ENCODE peak calls at places on chromosome 7, in eight cellular contexts. C is tibial nerve, A is AG09309, W is lower lobe of right lung, T is cardiac fibroblast, H is WERI-Rb-1, G is fibroblast of pulmonary artery, V is hepatocyte. J is an unnamed sample.

GRCh38 chr7:44151679-44152355 is 10.7 kb upstream of the MYL7 start:
- DNase-seq in H (no peak), W (no peak), V (no peak), C (no peak), A (no peak), G (no peak), T (no peak), J (no peak)

GRCh38 chr7:73876361-73876760 is 15.4 kb downstream of the TMEM270 start:
- DNase-seq in C (no peak), V (no peak), G (no peak), A (no peak), W (no peak), T (no peak), H (no peak), J (no peak)

GRCh38 chr7:103791894-103792293 is 197.6 kb downstream of the RELN start:
- DNase-seq in V (no peak), H (no peak), C (no peak), T (no peak), G (no peak), W (no peak), A (no peak), J (no peak)

GRCh38 chr7:3042861-3043489 is 692 bp downstream of the CARD11 start:
- DNase-seq in C (no peak), A (no peak), V (peak), T (no peak), H (no peak), W (no peak), G (no peak), J (no peak)

GRCh38 chr7:125089171-125089570 is 159.5 kb upstream of the POT1 start:
- DNase-seq in W (no peak), V (no peak), G (no peak), A (no peak), T (no peak), C (no peak), H (no peak), J (no peak)

GRCh38 chr7:128904381-128905197 is 5.9 kb downstream of the KCP start:
- DNase-seq in C (peak), H (no peak), V (peak), G (peak), W (no peak), A (no peak), T (peak), J (no peak)

GRCh38 chr7:148982596-148983219 is 45.6 kb downstream of the PDIA4 start:
- DNase-seq in H (peak), C (no peak), A (no peak), V (peak), T (peak), G (peak), W (no peak), J (peak)

GRCh38 chr7:98211676-98212531 is 665 bp downstream of the BHLHA15 start:
- DNase-seq in W (peak), G (no peak), A (no peak), H (no peak), C (no peak), T (no peak), V (no peak), J (no peak)

GRCh38 chr7:149879801-149880738 is 6.3 kb downstream of the ATP6V0E2 start:
- DNase-seq in G (no peak), V (no peak), H (peak), W (no peak), T (no peak), A (no peak), C (no peak), J (no peak)

GRCh38 chr7:68542831-68543230 is 1055.4 kb upstream of the AUTS2 start:
- DNase-seq in A (no peak), C (no peak), T (no peak), G (no peak), H (no peak), V (no peak), W (no peak), J (no peak)

GRCh38 chr7:156440456-156440855 is 200.1 kb upstream of the RNF32 start:
- DNase-seq in T (no peak), V (no peak), C (no peak), W (no peak), A (no peak), G (no peak), H (no peak), J (no peak)

GRCh38 chr7:151509670-151510333 is 9.9 kb downstream of the RHEB start:
- DNase-seq in V (no peak), H (no peak), T (no peak), A (no peak), C (no peak), G (no peak), W (no peak), J (no peak)

GRCh38 chr7:66409493-66409892 is 204.4 kb downstream of the TPST1 start:
- DNase-seq in G (no peak), W (no peak), V (no peak), H (no peak), T (no peak), A (no peak), C (no peak), J (no peak)

GRCh38 chr7:45161842-45162241 is 4.3 kb downstream of the RAMP3 start:
- DNase-seq in V (no peak), A (no peak), T (no peak), H (no peak), C (no peak), G (no peak), W (peak), J (no peak)

GRCh38 chr7:25659841-25660240 is 431.6 kb upstream of the NPVF start:
- DNase-seq in V (no peak), H (no peak), T (no peak), A (no peak), W (no peak), G (no peak), C (no peak), J (peak)

DNA sequence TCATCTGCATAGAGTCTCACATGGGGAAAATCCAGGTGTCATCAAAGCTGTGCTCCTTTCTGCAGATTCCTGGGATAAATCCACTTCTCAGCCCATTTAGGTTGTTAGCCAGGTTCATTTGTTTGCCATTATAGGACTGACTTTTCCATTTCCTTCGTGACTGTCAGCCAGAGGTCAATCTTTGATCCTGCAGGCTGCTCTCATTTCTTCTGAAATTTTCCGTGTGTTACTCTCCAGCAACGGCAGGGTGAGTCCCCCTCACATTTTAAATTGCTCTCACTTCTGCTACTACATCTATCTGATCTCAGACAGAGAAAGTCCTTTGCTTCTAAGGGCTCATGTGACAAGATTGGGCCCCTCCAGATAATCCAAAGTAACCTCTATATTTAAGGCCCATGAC is 150.7 kb upstream of the BET1 start:
- DNase-seq in G (no peak), W (no peak), A (no peak), H (no peak), C (no peak), V (no peak), T (no peak), J (no peak)
- TF ChIP-seq CTCF in G (no peak), W (no peak), A (no peak), H (no peak), C (no peak), V (no peak), T (no peak), J (no peak)

DNA sequence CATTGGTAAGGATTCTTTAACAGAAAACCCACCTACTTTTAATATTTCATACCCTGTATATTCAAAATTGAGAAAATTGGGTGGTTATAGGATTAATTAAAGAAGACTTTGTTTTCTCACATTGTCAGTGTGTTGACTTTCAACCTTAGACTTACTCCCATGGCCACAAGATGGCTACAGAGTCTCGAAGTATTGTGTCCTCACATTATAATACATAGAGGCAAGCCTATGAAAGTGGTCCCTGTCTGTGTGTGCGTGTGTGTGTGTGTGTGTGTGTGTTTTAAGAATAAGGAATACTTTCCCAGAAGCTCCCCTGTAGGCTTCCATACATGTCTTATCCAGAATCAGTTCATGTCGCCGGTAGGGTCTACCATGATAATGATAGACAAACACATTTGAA is 180.0 kb downstream of the PHF14 start:
- DNase-seq in V (no peak), W (no peak), A (no peak), C (no peak), G (no peak), H (no peak), T (no peak), J (no peak)
- TF ChIP-seq CTCF in V (no peak), W (no peak), A (no peak), C (no peak), G (no peak), H (peak), T (no peak), J (no peak)

GRCh38 chr7:136685506-136685905 is 182.9 kb upstream of the CHRM2 start:
- DNase-seq in C (no peak), V (no peak), A (no peak), W (no peak), H (no peak), G (peak), T (no peak), J (peak)

GRCh38 chr7:136688601-136689000 is 179.9 kb upstream of the CHRM2 start:
- DNase-seq in H (no peak), G (no peak), A (no peak), T (no peak), W (no peak), C (no peak), V (no peak), J (no peak)

GRCh38 chr7:136693166-136694119 is 175.0 kb upstream of the CHRM2 start:
- DNase-seq in G (no peak), A (no peak), C (no peak), W (no peak), V (no peak), H (no peak), T (no peak), J (no peak)

GRCh38 chr7:136692221-136692620 is 176.2 kb upstream of the CHRM2 start:
- DNase-seq in H (no peak), T (no peak), W (no peak), G (no peak), V (no peak), C (no peak), A (no peak), J (no peak)

DNA sequence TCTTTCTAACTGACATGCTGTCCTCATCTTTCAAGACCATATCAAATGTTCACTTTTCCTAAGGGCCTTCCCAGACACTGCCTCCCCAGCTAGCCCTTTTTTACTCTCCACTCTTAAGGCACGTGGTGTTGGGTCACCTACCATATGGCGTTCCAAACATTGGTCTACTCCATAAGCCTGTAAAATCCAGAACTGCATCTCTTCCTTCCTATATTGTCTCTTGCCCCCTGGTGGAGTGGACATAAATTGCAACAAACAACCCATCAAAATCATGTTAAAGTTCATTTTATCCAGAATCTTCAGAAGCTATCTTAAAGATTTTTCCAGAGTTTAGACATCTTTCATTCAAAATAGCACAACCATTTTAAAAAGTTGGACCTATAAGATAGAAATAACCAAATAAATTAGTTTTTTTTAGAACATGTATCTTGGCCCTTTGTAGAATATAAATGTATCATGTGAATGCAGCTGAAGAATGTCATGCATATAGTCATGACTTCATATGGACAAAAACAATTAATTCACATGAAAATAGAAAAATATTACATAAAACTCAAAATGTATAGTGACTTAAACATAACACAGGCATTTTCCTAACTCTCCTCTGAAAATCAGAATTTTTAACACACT is 180.6 kb upstream of the CHRM2 start:
- DNase-seq in A (no peak), T (peak), W (no peak), G (peak), C (peak), V (peak), H (peak), J (peak)
- TF ChIP-seq CTCF in A (peak), T (peak), W (peak), G (peak), C (no peak), V (peak), H (peak), J (peak)

GRCh38 chr7:87784424-87784823 is 91.7 kb downstream of the SLC25A40 start:
- DNase-seq in H (no peak), T (no peak), G (peak), C (no peak), W (no peak), A (no peak), V (no peak), J (no peak)
- TF ChIP-seq CTCF in H (no peak), T (peak), G (peak), C (no peak), W (no peak), A (no peak), V (no peak), J (no peak)

GRCh38 chr7:140646931-140647647 is 6.5 kb upstream of the DENND2A start:
- DNase-seq in V (peak), G (peak), C (no peak), A (no peak), W (no peak), T (peak), H (peak), J (peak)
- TF ChIP-seq CTCF in V (peak), G (peak), C (peak), A (peak), W (peak), T (peak), H (peak), J (peak)

DNA sequence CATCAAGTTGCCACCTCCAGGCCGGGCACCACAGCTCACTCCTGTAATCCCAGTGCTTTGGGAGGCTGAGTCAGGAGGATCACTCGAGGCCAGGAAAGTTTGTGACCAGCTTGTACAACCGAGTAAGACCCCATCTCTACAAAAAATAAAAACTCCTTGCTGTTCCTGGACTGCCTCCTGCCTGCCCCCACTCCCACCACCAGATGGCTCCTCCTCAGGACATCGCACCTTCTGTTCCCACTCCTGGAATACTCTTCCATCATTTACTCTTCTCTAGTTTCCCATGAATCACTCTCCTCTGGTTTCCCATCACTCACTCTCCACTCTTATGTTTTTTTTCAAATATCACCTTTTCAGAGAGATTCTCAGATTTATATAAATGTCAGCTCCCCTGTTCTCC is 540.7 kb downstream of the CALN1 start:
- DNase-seq in W (no peak), T (no peak), C (no peak), A (no peak), V (no peak), H (no peak), G (no peak), J (no peak)
- TF ChIP-seq CTCF in W (no peak), T (no peak), C (no peak), A (no peak), V (peak), H (no peak), G (no peak), J (no peak)

GRCh38 chr7:54476609-54477008 is 65.6 kb upstream of the VSTM2A start:
- DNase-seq in C (no peak), H (no peak), A (no peak), V (no peak), W (no peak), G (no peak), T (no peak), J (no peak)

DNA sequence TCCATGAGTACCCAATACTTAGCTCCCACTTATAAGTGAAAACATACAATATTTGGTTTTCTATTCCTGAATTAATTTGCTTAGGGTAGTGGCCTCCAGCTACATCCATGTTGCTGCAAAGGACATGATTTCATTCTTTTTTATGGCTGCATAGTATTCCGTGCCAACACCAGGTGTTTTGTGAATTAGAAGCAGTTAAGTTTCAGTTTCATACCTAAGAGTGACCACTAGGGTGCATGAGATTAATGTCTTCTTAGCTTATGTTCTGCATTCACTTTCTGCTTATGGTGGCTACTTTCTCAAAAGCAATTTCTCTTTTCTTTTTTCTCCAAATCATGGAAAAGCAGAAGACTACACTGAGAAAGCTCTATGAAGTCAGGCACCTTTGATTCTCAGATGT is 65.1 kb upstream of the VSTM2A start:
- DNase-seq in A (no peak), C (no peak), G (no peak), V (no peak), T (no peak), H (no peak), W (no peak), J (no peak)
- TF ChIP-seq CTCF in A (no peak), C (no peak), G (no peak), V (no peak), T (no peak), H (no peak), W (no peak), J (no peak)

GRCh38 chr7:134845461-134845860 is 66.0 kb downstream of the CALD1 start:
- DNase-seq in W (no peak), C (no peak), G (no peak), H (peak), A (no peak), V (no peak), T (no peak), J (no peak)
- TF ChIP-seq CTCF in W (no peak), C (no peak), G (peak), H (peak), A (peak), V (peak), T (peak), J (no peak)